ENCODE peak calls at places on chromosomes 11 and 22, in six cellular contexts. P is left cardiac atrium; W is activated naive CD4-positive, alpha-beta T cell treated with anti-CD3 and anti-CD28 coated beads, Interleukin-2, amount 50 U/mL, for 72 hours; Q is sciatic nerve; I is activated CD8-positive, alpha-beta T cell treated with anti-CD3 and anti-CD28 coated beads, Interleukin-2, amount 10 ng/mL, durations not matched to agents 7 days and 5 days; Z is DND-41. E is an unnamed sample.
A peak's percentile ranks its signal among the peaks of the same experiment; 100 is the strongest.

GRCh38 chr11:33692013-33692504 is 8.6 kb downstream of the C11orf91 start:
- ATAC-seq in P (peak; percentile 50), W (no peak), Q (peak; percentile 86), I (no peak), Z (no peak), E (no peak)

GRCh38 chr11:1931326-1931725 is 11.8 kb downstream of the TNNT3 start:
- ATAC-seq in P (peak; percentile 61), W (no peak), Q (peak; percentile 59), I (no peak), Z (no peak), E (no peak)

GRCh38 chr11:17259519-17259918 is 17.0 kb upstream of the NUCB2 start:
- ATAC-seq in P (no peak), W (peak; percentile 57), Q (no peak), I (no peak), Z (no peak), E (peak; percentile 50)

GRCh38 chr11:74932797-74933196 is 16.1 kb downstream of the XRRA1 start:
- ATAC-seq in P (no peak), W (peak; percentile 79), Q (no peak), I (peak; percentile 54), Z (no peak), E (peak; percentile 78)

GRCh38 chr22:19716041-19716828 is 1.9 kb downstream of the SEPTIN5 start:
- ATAC-seq in P (no peak), W (no peak), Q (no peak), I (no peak), Z (no peak), E (no peak)

GRCh38 chr11:20671856-20672546 is 2.6 kb downstream of the NELL1 start:
- ATAC-seq in P (no peak), W (no peak), Q (no peak), I (no peak), Z (peak; percentile 44), E (no peak)

GRCh38 chr11:63518548-63518947 is 12.7 kb downstream of the LGALS12 start:
- ATAC-seq in P (no peak), W (no peak), Q (no peak), I (no peak), Z (peak; percentile 31), E (peak; percentile 40)

GRCh38 chr11:12179521-12179920 is 69.1 kb downstream of the MICAL2 start:
- ATAC-seq in P (peak; percentile 54), W (no peak), Q (no peak), I (no peak), Z (peak; percentile 43), E (no peak)

GRCh38 chr11:28146123-28146751 is 38.0 kb downstream of the METTL15 start:
- ATAC-seq in P (no peak), W (peak; percentile 65), Q (no peak), I (no peak), Z (no peak), E (peak; percentile 52)

GRCh38 chr11:19511413-19512183 is 201.0 kb upstream of the NAV2 start:
- ATAC-seq in P (peak; percentile 91), W (no peak), Q (peak; percentile 83), I (no peak), Z (no peak), E (no peak)

GRCh38 chr11:78323356-78323755 is 94.3 kb downstream of the GAB2 start:
- ATAC-seq in P (no peak), W (no peak), Q (no peak), I (no peak), Z (no peak), E (no peak)

GRCh38 chr11:114258696-114259095 is 37.5 kb upstream of the NNMT start:
- ATAC-seq in P (no peak), W (no peak), Q (peak; percentile 29), I (no peak), Z (no peak), E (no peak)

GRCh38 chr11:76445122-76446084 is 585 bp downstream of the EMSY start:
- ATAC-seq in P (peak; percentile 62), W (peak; percentile 42), Q (peak; percentile 73), I (peak; percentile 51), Z (peak; percentile 59), E (peak; percentile 58)

GRCh38 chr11:27248430-27249207 is 114.4 kb downstream of the CCDC34 start:
- ATAC-seq in P (peak; percentile 71), W (no peak), Q (peak; percentile 56), I (no peak), Z (no peak), E (no peak)

GRCh38 chr11:10263929-10264328 is 30.1 kb downstream of the SBF2 start:
- ATAC-seq in P (no peak), W (no peak), Q (no peak), I (no peak), Z (no peak), E (no peak)

GRCh38 chr11:75655619-75656018 is 13.2 kb downstream of the MAP6 start:
- ATAC-seq in P (peak; percentile 73), W (no peak), Q (no peak), I (no peak), Z (no peak), E (no peak)

GRCh38 chr11:12075822-12076821 is 34.3 kb upstream of the MICAL2 start:
- ATAC-seq in P (no peak), W (no peak), Q (peak; percentile 20), I (no peak), Z (no peak), E (no peak)

GRCh38 chr11:1176224-1177019 is 18.7 kb downstream of the MUC5AC start:
- ATAC-seq in P (no peak), W (no peak), Q (no peak), I (no peak), Z (no peak), E (no peak)

GRCh38 chr22:34414467-34415440 is 494.5 kb upstream of the LARGE1 start:
- ATAC-seq in P (no peak), W (no peak), Q (no peak), I (no peak), Z (peak; percentile 83), E (peak; percentile 21)

GRCh38 chr11:113721462-113722066 is 15.5 kb upstream of the TMPRSS5 start:
- ATAC-seq in P (peak; percentile 74), W (no peak), Q (no peak), I (no peak), Z (no peak), E (no peak)

GRCh38 chr11:2777871-2778629 is 78.3 kb upstream of the KCNQ1OT1 start:
- ATAC-seq in P (peak; percentile 9), W (no peak), Q (no peak), I (no peak), Z (no peak), E (no peak)

GRCh38 chr11:58998480-58999290 is 59.4 kb downstream of the GLYATL1 start:
- ATAC-seq in P (no peak), W (no peak), Q (no peak), I (no peak), Z (no peak), E (no peak)

E was measured in activated T-helper 17 cell treated with anti-CD3 and anti-CD28 coated beads, Interleukin-2, amount 50 U/mL, for 72 hours.